ENCODE peak calls at places on chromosomes 12 and 14, in ten cellular contexts. G, Y, F, A, E, X, S, Z, K and W are unnamed samples.

GRCh38 chr12:131197490-131197889 is 243.8 kb downstream of the ADGRD1 start:
- DNase-seq in Z (no peak), Y (no peak), X (no peak), E (no peak), G (no peak), F (no peak), A (no peak), S (no peak), K (no peak), W (no peak)

GRCh38 chr12:52210186-52210924 is 18.5 kb upstream of the KRT80 start:
- DNase-seq in Z (no peak), X (no peak), A (no peak), K (peak; percentile 87), G (peak; percentile 26), S (no peak), F (no peak), Y (no peak), E (no peak), W (peak; percentile 77)

GRCh38 chr12:102425109-102426009 is 55.0 kb downstream of the IGF1 start:
- DNase-seq in F (no peak), Y (no peak), G (peak; percentile 37), X (no peak), K (no peak), S (no peak), E (no peak), Z (no peak), A (no peak), W (no peak)

GRCh38 chr12:98516184-98516873 is 939 bp downstream of the TMPO start:
- DNase-seq in E (peak; percentile 95), A (peak; percentile 63), G (peak; percentile 76), Y (peak; percentile 95), F (peak; percentile 83), K (peak; percentile 84), X (peak; percentile 73), S (peak; percentile 77), Z (peak; percentile 75), W (peak; percentile 76)

GRCh38 chr12:49891012-49891411 is 12.7 kb downstream of the FAIM2 start:
- DNase-seq in G (no peak), X (no peak), F (no peak), E (no peak), A (no peak), S (no peak), Y (no peak), K (no peak), Z (no peak), W (no peak)

GRCh38 chr12:124053855-124054254 is 80.8 kb downstream of the ZNF664 start:
- DNase-seq in F (no peak), G (peak; percentile 62), Y (no peak), K (no peak), E (no peak), Z (no peak), S (no peak), X (no peak), A (no peak), W (no peak)

GRCh38 chr12:3131129-3131528 is 54.0 kb downstream of the TSPAN9 start:
- DNase-seq in E (no peak), Z (no peak), F (no peak), Y (no peak), A (no peak), G (no peak), S (no peak), X (no peak), K (peak; percentile 52), W (no peak)

GRCh38 chr14:96445844-96446710 is 54.1 kb downstream of the AK7 start:
- DNase-seq in E (no peak), S (no peak), Y (no peak), Z (no peak), G (no peak), X (no peak), A (no peak), F (no peak), K (no peak), W (no peak)

GRCh38 chr14:105049753-105050550 is 15.3 kb downstream of the GPR132 start:
- DNase-seq in F (no peak), K (no peak), S (no peak), Z (no peak), G (no peak), X (no peak), A (no peak), E (no peak), Y (no peak), W (no peak)

GRCh38 chr12:66823857-66824570 is 145.1 kb upstream of the GRIP1 start:
- DNase-seq in K (no peak), G (no peak), E (no peak), F (no peak), S (no peak), A (no peak), Y (peak; percentile 54), X (no peak), Z (no peak), W (peak; percentile 68)

GRCh38 chr12:84036912-84037311 is 875.7 kb downstream of the SLC6A15 start:
- DNase-seq in X (no peak), F (no peak), K (no peak), Y (no peak), Z (no peak), G (no peak), S (no peak), E (no peak), A (no peak), W (no peak)

GRCh38 chr12:132422057-132423043 is 67.6 kb upstream of the FBRSL1 start:
- DNase-seq in K (no peak), G (no peak), E (no peak), S (no peak), Z (no peak), F (no peak), A (no peak), Y (no peak), X (no peak), W (no peak)

GRCh38 chr12:82146740-82147139 is 211.4 kb downstream of the CCDC59 start:
- DNase-seq in S (no peak), K (peak; percentile 63), Y (no peak), F (no peak), X (no peak), A (no peak), Z (no peak), G (no peak), E (no peak), W (no peak)

GRCh38 chr12:94714378-94714777 is 64.0 kb upstream of the TMCC3 start:
- DNase-seq in Y (peak; percentile 75), G (no peak), S (peak; percentile 33), X (no peak), F (peak; percentile 77), K (no peak), A (no peak), Z (no peak), E (no peak), W (no peak)

GRCh38 chr14:55458800-55459577 is 18.6 kb upstream of the TBPL2 start:
- DNase-seq in X (no peak), A (no peak), K (no peak), Y (peak; percentile 70), F (peak; percentile 33), E (no peak), Z (no peak), S (peak; percentile 61), G (no peak), W (peak; percentile 76)

GRCh38 chr12:118618695-118619094 is 242.3 kb downstream of the SUDS3 start:
- DNase-seq in F (no peak), G (no peak), K (no peak), Y (no peak), A (no peak), X (no peak), Z (no peak), E (no peak), S (no peak), W (no peak)

GRCh38 chr14:69670093-69670492 is 58.7 kb downstream of the SUSD6 start:
- DNase-seq in X (no peak), E (no peak), Y (no peak), A (no peak), K (no peak), Z (no peak), F (no peak), S (no peak), G (no peak), W (no peak)

GRCh38 chr14:66070542-66071319 is 415.4 kb upstream of the CCDC196 start:
- DNase-seq in A (peak; percentile 77), K (no peak), F (no peak), X (peak; percentile 59), Y (no peak), Z (peak; percentile 76), G (peak; percentile 34), E (peak; percentile 35), S (no peak), W (peak; percentile 13)

GRCh38 chr12:15580431-15580830 is 208.8 kb downstream of the EPS8 start:
- DNase-seq in Y (no peak), X (peak; percentile 28), A (no peak), E (no peak), F (no peak), G (no peak), Z (no peak), S (no peak), K (no peak), W (no peak)

GRCh38 chr12:3076730-3077571 is at the start of gene TSPAN9:
- DNase-seq in X (peak; percentile 60), Z (peak; percentile 88), G (peak; percentile 89), E (peak; percentile 68), A (peak; percentile 78), Y (peak; percentile 68), F (no peak), S (no peak), K (peak; percentile 88), W (peak; percentile 80)

GRCh38 chr12:107320031-107320928 is 226.9 kb upstream of the CRY1 start:
- DNase-seq in X (peak; percentile 67), Y (no peak), E (peak; percentile 68), F (no peak), Z (no peak), G (peak; percentile 63), A (no peak), K (no peak), S (no peak), W (peak; percentile 67)

GRCh38 chr14:59919582-59920377 is at the start of gene LRRC9:
- DNase-seq in E (peak; percentile 98), Y (no peak), S (no peak), Z (peak; percentile 40), X (no peak), F (no peak), G (peak; percentile 23), K (peak; percentile 82), A (peak; percentile 84), W (no peak)

GRCh38 chr14:64507376-64508156 is 3.0 kb downstream of the ZBTB1 start:
- DNase-seq in Z (no peak), S (no peak), F (no peak), G (no peak), Y (peak; percentile 47), A (no peak), K (no peak), E (no peak), X (no peak), W (peak; percentile 33)

GRCh38 chr14:39491134-39491541 is 58.9 kb upstream of the FBXO33 start:
- DNase-seq in Z (no peak), F (peak; percentile 14), S (peak; percentile 10), G (no peak), A (no peak), X (no peak), K (no peak), E (peak; percentile 44), Y (peak; percentile 44), W (peak; percentile 17)

GRCh38 chr14:34920339-34920738 is 45.2 kb upstream of the BAZ1A start:
- DNase-seq in X (no peak), E (no peak), Y (no peak), S (no peak), A (no peak), G (no peak), F (no peak), K (no peak), Z (no peak), W (peak; percentile 35)

GRCh38 chr14:74647061-74647833 is 35.2 kb upstream of the LTBP2 start:
- DNase-seq in E (no peak), F (no peak), Z (no peak), Y (no peak), G (no peak), X (no peak), K (peak; percentile 53), S (no peak), A (no peak), W (no peak)

GRCh38 chr12:124650912-124651311 is 83.5 kb upstream of the NCOR2 start:
- DNase-seq in A (no peak), S (no peak), K (no peak), F (no peak), G (peak; percentile 76), Y (no peak), X (no peak), E (no peak), Z (no peak), W (no peak)

GRCh38 chr12:67650127-67650495 is 1.6 kb downstream of the DYRK2 start:
- DNase-seq in K (no peak), X (no peak), F (no peak), Y (peak; percentile 17), S (no peak), G (peak; percentile 65), Z (peak; percentile 36), A (peak; percentile 14), E (peak; percentile 34), W (peak; percentile 43)